ENCODE peak calls at places on chromosomes 7 and 10, in six cellular contexts. P is naive B cell, Z is NCI-H187, F is DMS53, X is spleen, O is lung. R is an unnamed sample.

GRCh38 chr7:138345567-138345966 is 114.5 kb upstream of the TRIM24 start:
- DNase-seq in P (no peak), F (peak), Z (no peak), X (no peak), O (no peak), R (no peak)

GRCh38 chr10:47294501-47294900 is 5.5 kb upstream of the GDF10 start:
- DNase-seq in O (no peak), F (no peak), X (no peak), P (no peak), Z (no peak), R (peak)

GRCh38 chr10:47150581-47150980 is 149.4 kb upstream of the GDF10 start:
- DNase-seq in Z (no peak), X (no peak), F (no peak), O (no peak), P (no peak), R (no peak)

GRCh38 chr7:105745681-105746330 is 130.6 kb downstream of the ATXN7L1 start:
- DNase-seq in Z (no peak), O (no peak), F (no peak), P (no peak), X (no peak), R (no peak)

GRCh38 chr10:49297818-49298665 is 928 bp upstream of the C10orf71 start:
- DNase-seq in Z (no peak), O (no peak), F (no peak), P (no peak), X (no peak), R (peak)

GRCh38 chr7:77247206-77247850 is 47.7 kb upstream of the FGL2 start:
- DNase-seq in F (peak), Z (peak), O (peak), P (peak), X (peak), R (no peak)

GRCh38 chr7:8365499-8366110 is 67.8 kb upstream of the NXPH1 start:
- DNase-seq in O (no peak), Z (no peak), F (peak), X (no peak), P (no peak), R (no peak)

GRCh38 chr7:33547880-33548279 is 357.5 kb upstream of the BMPER start:
- DNase-seq in P (no peak), X (no peak), F (no peak), O (no peak), Z (no peak), R (no peak)

GRCh38 chr10:88428442-88428841 is 154.7 kb downstream of the RNLS start:
- DNase-seq in Z (no peak), P (no peak), X (no peak), F (peak), O (no peak), R (no peak)

GRCh38 chr7:28144266-28144665 is 36.3 kb downstream of the JAZF1 start:
- DNase-seq in F (no peak), Z (no peak), O (no peak), X (no peak), P (no peak), R (no peak)

GRCh38 chr7:95723583-95724180 is 48.7 kb upstream of the DYNC1I1 start:
- DNase-seq in Z (peak), O (no peak), X (no peak), P (no peak), F (peak), R (no peak)

GRCh38 chr10:99279626-99280111 is 44.0 kb upstream of the HPSE2 start:
- DNase-seq in F (peak), Z (no peak), O (no peak), X (no peak), P (no peak), R (no peak)